ENCODE peak calls at places on chromosomes 7 and 10, in four cellular contexts. R, K, N and Z are unnamed samples.

GRCh38 chr10:76178561-76179292 is 747.3 kb downstream of the LRMDA start:
- DNase-seq in R (no peak), K (no peak), N (no peak), Z (no peak)

GRCh38 chr7:148615085-148615750 is 24.7 kb downstream of the C7orf33 start:
- DNase-seq in R (no peak), K (no peak), N (no peak), Z (peak)

GRCh38 chr7:131012477-131013031 is 278.5 kb upstream of the KLF14 start:
- DNase-seq in R (no peak), K (no peak), N (peak), Z (no peak)

GRCh38 chr7:157896774-157897555 is 560.2 kb downstream of the DNAJB6 start:
- DNase-seq in R (no peak), K (no peak), N (no peak), Z (no peak)

GRCh38 chr10:96473866-96474265 is 39.9 kb downstream of the TLL2 start:
- DNase-seq in R (no peak), K (no peak), N (no peak), Z (no peak)

GRCh38 chr7:33673029-33673700 is 232.2 kb upstream of the BMPER start:
- DNase-seq in R (no peak), K (no peak), N (no peak), Z (no peak)

GRCh38 chr7:130381468-130382312 is 1.4 kb downstream of the CPA1 start:
- DNase-seq in R (no peak), K (no peak), N (peak), Z (no peak)

GRCh38 chr10:6423004-6423403 is 157.1 kb downstream of the PRKCQ start:
- DNase-seq in R (peak), K (no peak), N (no peak), Z (no peak)

GRCh38 chr10:5284311-5285057 is 80.3 kb upstream of the UCN3 start:
- DNase-seq in R (peak), K (peak), N (peak), Z (no peak)

GRCh38 chr10:129877773-129878371 is 86.2 kb downstream of the EBF3 start:
- DNase-seq in R (no peak), K (no peak), N (peak), Z (peak)

GRCh38 chr10:129322872-129323271 is 144.2 kb upstream of the MGMT start:
- DNase-seq in R (no peak), K (no peak), N (no peak), Z (no peak)

GRCh38 chr10:79443338-79444242 is 1.8 kb downstream of the ZCCHC24 start:
- DNase-seq in R (peak), K (no peak), N (no peak), Z (no peak)
- TF ChIP-seq MAZ in R (no peak), K (no peak), N (no peak), Z (no peak)

GRCh38 chr10:47409866-47410256 is 25.8 kb upstream of the ZNF488 start:
- DNase-seq in R (no peak), K (no peak), N (no peak), Z (no peak)

GRCh38 chr10:47410862-47411261 is 26.8 kb upstream of the ZNF488 start:
- DNase-seq in R (no peak), K (no peak), N (no peak), Z (no peak)

GRCh38 chr10:47408606-47409005 is 24.5 kb upstream of the ZNF488 start:
- DNase-seq in R (no peak), K (no peak), N (no peak), Z (no peak)

GRCh38 chr10:47409171-47409865 is 25.2 kb upstream of the ZNF488 start:
- DNase-seq in R (no peak), K (no peak), N (no peak), Z (no peak)

GRCh38 chr10:47410271-47410670 is 26.2 kb upstream of the ZNF488 start:
- DNase-seq in R (no peak), K (no peak), N (no peak), Z (no peak)
- TF ChIP-seq MAZ in R (no peak), K (no peak), N (no peak), Z (no peak)

GRCh38 chr10:95355241-95355779 is 64.5 kb upstream of the PDLIM1 start:
- DNase-seq in R (no peak), K (no peak), N (no peak), Z (peak)
- TF ChIP-seq MAZ in R (no peak), K (no peak), N (no peak), Z (no peak)

GRCh38 chr7:63925626-63926460 is 72.8 kb upstream of the ZNF722 start:
- DNase-seq in R (no peak), K (no peak), N (peak), Z (no peak)
- TF ChIP-seq MAZ in R (no peak), K (no peak), N (peak), Z (no peak)

GRCh38 chr10:89454561-89455347 is 40.4 kb downstream of the IFIT5 start:
- DNase-seq in R (peak), K (no peak), N (no peak), Z (no peak)

GRCh38 chr10:89452193-89452592 is 37.8 kb downstream of the IFIT5 start:
- DNase-seq in R (no peak), K (no peak), N (no peak), Z (no peak)

GRCh38 chr10:89450901-89451300 is 36.5 kb downstream of the IFIT5 start:
- DNase-seq in R (no peak), K (no peak), N (no peak), Z (no peak)
- TF ChIP-seq MAZ in R (no peak), K (no peak), N (no peak), Z (no peak)

GRCh38 chr7:37363536-37364172 is 85.0 kb downstream of the ELMO1 start:
- DNase-seq in R (no peak), K (no peak), N (no peak), Z (no peak)
- TF ChIP-seq MAZ in R (no peak), K (no peak), N (no peak), Z (no peak)

GRCh38 chr7:44267719-44268413 is 57.5 kb downstream of the CAMK2B start:
- DNase-seq in R (no peak), K (no peak), N (no peak), Z (no peak)
- TF ChIP-seq MAZ in R (no peak), K (no peak), N (no peak), Z (no peak)

GRCh38 chr7:82534687-82535086 is 91.1 kb upstream of the CACNA2D1 start:
- DNase-seq in R (peak), K (no peak), N (no peak), Z (no peak)
- TF ChIP-seq MAZ in R (no peak), K (no peak), N (no peak), Z (no peak)

DNA sequence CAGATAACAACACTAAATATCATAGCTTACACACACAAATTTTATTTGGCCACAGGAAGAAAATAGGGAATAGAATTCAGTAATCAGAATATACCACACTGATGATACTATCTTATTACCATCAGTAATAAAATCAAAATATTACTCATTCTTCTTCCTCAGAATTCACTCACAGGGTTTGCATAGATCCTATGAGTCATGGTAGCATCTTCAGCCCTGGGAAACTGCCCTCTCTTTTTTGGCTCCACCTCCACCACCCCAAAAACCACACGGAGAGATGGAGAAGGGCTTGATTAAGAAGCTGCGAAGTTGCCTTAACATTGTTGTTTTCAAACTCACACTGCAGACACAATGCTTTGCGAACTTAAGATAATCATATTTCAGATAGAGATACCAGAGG is 154.1 kb upstream of the AHR start:
- DNase-seq in R (peak), K (peak), N (peak), Z (no peak)
- TF ChIP-seq MAZ in R (no peak), K (no peak), N (no peak), Z (no peak)